ENCODE peak calls at places on chromosomes 13 and 19, in five cellular contexts. One of them, this sample, is unnamed.

GRCh38 chr13:109610517-109610916 is 175.9 kb downstream of the IRS2 start:
- DNase-seq in mesendoderm: peak
- DNase-seq in mucosa of gallbladder: no peak
- DNase-seq in NCI-H2081: no peak
- DNase-seq in RPMI8226: peak
- DNase-seq in this sample: peak

GRCh38 chr13:110913322-110913721 is 1.5 kb downstream of the ANKRD10 start:
- DNase-seq in mesendoderm: peak
- DNase-seq in mucosa of gallbladder: no peak
- DNase-seq in NCI-H2081: no peak
- DNase-seq in RPMI8226: peak
- DNase-seq in this sample: no peak

GRCh38 chr19:52945652-52946321 is 16.9 kb downstream of the ZNF816 start:
- DNase-seq in mesendoderm: no peak
- DNase-seq in mucosa of gallbladder: no peak
- DNase-seq in NCI-H2081: no peak
- DNase-seq in RPMI8226: no peak
- DNase-seq in this sample: no peak

GRCh38 chr19:6971366-6971765 is 49.9 kb downstream of the MBD3L2B start:
- DNase-seq in mesendoderm: no peak
- DNase-seq in mucosa of gallbladder: no peak
- DNase-seq in NCI-H2081: no peak
- DNase-seq in RPMI8226: no peak
- DNase-seq in this sample: no peak

GRCh38 chr19:36687214-36688056 is at the start of gene ZNF567:
- DNase-seq in mesendoderm: peak
- DNase-seq in mucosa of gallbladder: peak
- DNase-seq in NCI-H2081: peak
- DNase-seq in RPMI8226: peak
- DNase-seq in this sample: peak

GRCh38 chr19:1507192-1507660 is 5.6 kb downstream of the ADAMTSL5 start:
- DNase-seq in mesendoderm: no peak
- DNase-seq in mucosa of gallbladder: no peak
- DNase-seq in NCI-H2081: no peak
- DNase-seq in RPMI8226: no peak
- DNase-seq in this sample: no peak

GRCh38 chr19:4684312-4685095 is 14.4 kb upstream of the MYDGF start:
- DNase-seq in mesendoderm: no peak
- DNase-seq in mucosa of gallbladder: no peak
- DNase-seq in NCI-H2081: no peak
- DNase-seq in RPMI8226: no peak
- DNase-seq in this sample: no peak

GRCh38 chr13:97631158-97631557 is 197.2 kb downstream of the RAP2A start:
- DNase-seq in mesendoderm: peak
- DNase-seq in mucosa of gallbladder: no peak
- DNase-seq in NCI-H2081: no peak
- DNase-seq in RPMI8226: peak
- DNase-seq in this sample: no peak

GRCh38 chr19:49340069-49340864 is 5.1 kb downstream of the CD37 start:
- DNase-seq in mesendoderm: peak
- DNase-seq in mucosa of gallbladder: peak
- DNase-seq in NCI-H2081: no peak
- DNase-seq in RPMI8226: no peak
- DNase-seq in this sample: peak

GRCh38 chr19:27794444-27795042 is 1418.4 kb downstream of the UQCRFS1 start:
- DNase-seq in mesendoderm: peak
- DNase-seq in mucosa of gallbladder: no peak
- DNase-seq in NCI-H2081: no peak
- DNase-seq in RPMI8226: peak
- DNase-seq in this sample: no peak

GRCh38 chr13:96785986-96786385 is 208.3 kb downstream of the OXGR1 start:
- DNase-seq in mesendoderm: no peak
- DNase-seq in mucosa of gallbladder: no peak
- DNase-seq in NCI-H2081: no peak
- DNase-seq in RPMI8226: no peak
- DNase-seq in this sample: no peak

GRCh38 chr19:30745476-30745985 is 373.3 kb downstream of the ZNF536 start:
- DNase-seq in mesendoderm: no peak
- DNase-seq in mucosa of gallbladder: no peak
- DNase-seq in NCI-H2081: no peak
- DNase-seq in RPMI8226: no peak
- DNase-seq in this sample: no peak

This sample was measured in Calu3.